ENCODE peak calls at places on chromosomes 3 and 15, in nine cellular contexts. R is nephron progenitor cell, I is transverse colon, T is colonic mucosa, B is lung, E is lower lobe of right lung, Q is body of pancreas, K is mucosa of descending colon, C is PC-9. D is an unnamed sample.

GRCh38 chr3:141387446-141388030 is 19.2 kb downstream of the ZBTB38 start:
- DNase-seq in K (no peak), C (no peak), R (no peak), I (no peak), T (no peak), Q (no peak), E (no peak), B (no peak), D (no peak)

GRCh38 chr15:99155961-99156443 is 51.1 kb downstream of the SYNM start:
- DNase-seq in K (no peak), T (no peak), C (no peak), I (no peak), Q (no peak), B (no peak), R (no peak), E (no peak), D (no peak)

GRCh38 chr3:76570436-76571057 is 469.4 kb upstream of the ROBO2 start:
- DNase-seq in Q (no peak), T (no peak), K (no peak), I (no peak), E (no peak), B (no peak), R (no peak), C (no peak), D (peak; percentile 19)

GRCh38 chr15:78204351-78205309 is 29.7 kb downstream of the ACSBG1 start:
- DNase-seq in Q (peak; percentile 81), K (no peak), T (peak; percentile 16), E (no peak), R (no peak), I (no peak), B (no peak), C (no peak), D (no peak)

GRCh38 chr3:65342084-65342683 is 654.4 kb upstream of the ADAMTS9 start:
- DNase-seq in K (peak; percentile 80), I (peak; percentile 61), B (no peak), C (no peak), E (peak; percentile 49), T (peak; percentile 73), Q (peak; percentile 17), R (peak; percentile 68), D (peak; percentile 44)

GRCh38 chr3:58490860-58491501 is 915 bp upstream of the KCTD6 start:
- DNase-seq in R (peak; percentile 17), T (peak; percentile 38), E (no peak), C (no peak), Q (peak; percentile 25), B (no peak), I (no peak), K (peak; percentile 64), D (no peak)

GRCh38 chr15:85825118-85825517 is 30.4 kb upstream of the KLHL25 start:
- DNase-seq in K (no peak), T (peak; percentile 84), I (peak; percentile 69), B (no peak), R (no peak), E (no peak), C (no peak), Q (no peak), D (no peak)

GRCh38 chr3:2628117-2628516 is 482.1 kb downstream of the IL5RA start:
- DNase-seq in I (no peak), Q (no peak), C (no peak), E (no peak), B (no peak), T (no peak), K (no peak), R (no peak), D (no peak)

GRCh38 chr3:117281371-117281770 is 571.8 kb downstream of the TUSC7 start:
- DNase-seq in E (no peak), K (no peak), C (no peak), I (no peak), Q (no peak), R (no peak), T (no peak), B (no peak), D (no peak)

GRCh38 chr15:38745136-38745535 is 180.5 kb upstream of the RASGRP1 start:
- DNase-seq in C (no peak), B (no peak), K (no peak), E (no peak), T (no peak), R (no peak), I (no peak), Q (no peak), D (no peak)

GRCh38 chr3:86988986-86989385 is 2.0 kb downstream of the VGLL3 start:
- DNase-seq in B (no peak), C (no peak), K (no peak), R (no peak), E (no peak), T (no peak), Q (no peak), I (no peak), D (no peak)

GRCh38 chr3:178336336-178336735 is 199.9 kb upstream of the KCNMB2 start:
- DNase-seq in Q (no peak), I (no peak), T (no peak), K (no peak), R (no peak), C (no peak), E (no peak), B (no peak), D (no peak)

DNA sequence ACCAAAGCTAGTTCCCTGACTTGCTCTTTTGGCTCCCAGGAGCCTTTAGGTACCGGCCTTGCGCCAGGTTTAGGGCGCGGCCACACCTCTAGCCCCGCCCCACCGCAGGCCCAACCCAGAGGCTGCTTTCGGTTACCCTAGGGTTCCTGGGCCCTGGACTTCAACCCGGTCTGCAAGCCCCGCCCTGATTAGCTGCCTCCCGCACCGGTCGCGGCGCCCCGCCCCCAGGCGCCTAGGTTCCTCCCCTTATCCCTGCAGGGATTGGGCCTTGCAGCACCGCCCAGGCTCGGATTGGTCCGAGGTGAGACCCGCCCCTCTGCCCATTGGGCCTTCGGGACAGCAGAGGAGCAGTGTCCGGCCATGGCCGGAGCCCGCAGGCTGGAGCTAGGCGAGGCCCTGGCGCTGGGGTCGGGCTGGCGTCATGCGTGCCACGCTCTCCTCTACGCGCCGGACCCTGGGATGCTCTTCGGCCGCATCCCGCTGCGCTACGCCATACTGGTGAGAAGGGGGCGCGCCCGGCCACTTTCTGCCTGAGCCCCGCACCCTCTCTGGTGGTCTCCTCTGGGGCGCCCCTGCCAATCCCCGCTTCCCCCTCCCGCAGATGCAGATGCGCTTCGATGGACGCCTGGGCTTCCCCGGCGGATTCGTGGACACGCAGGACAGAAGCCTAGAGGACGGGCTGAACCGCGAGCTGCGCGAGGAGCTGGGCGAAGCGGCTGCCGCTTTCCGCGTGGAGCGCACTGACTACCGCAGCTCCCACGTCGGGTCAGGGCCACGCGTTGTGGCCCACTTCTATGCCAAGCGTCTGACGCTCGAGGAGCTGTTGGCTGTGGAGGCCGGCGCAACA is at the start of gene NUDT16:
- DNase-seq in I (peak; percentile 100), R (peak; percentile 100), B (peak; percentile 100), T (peak; percentile 100), E (peak; percentile 100), K (peak; percentile 100), C (peak; percentile 97), Q (peak; percentile 100), D (peak; percentile 99)
- TF ChIP-seq CTCF in I (no peak), R (no peak), B (no peak), T (no peak), E (no peak), K (no peak), C (no peak), Q (peak; percentile 4), D (no peak)

DNA sequence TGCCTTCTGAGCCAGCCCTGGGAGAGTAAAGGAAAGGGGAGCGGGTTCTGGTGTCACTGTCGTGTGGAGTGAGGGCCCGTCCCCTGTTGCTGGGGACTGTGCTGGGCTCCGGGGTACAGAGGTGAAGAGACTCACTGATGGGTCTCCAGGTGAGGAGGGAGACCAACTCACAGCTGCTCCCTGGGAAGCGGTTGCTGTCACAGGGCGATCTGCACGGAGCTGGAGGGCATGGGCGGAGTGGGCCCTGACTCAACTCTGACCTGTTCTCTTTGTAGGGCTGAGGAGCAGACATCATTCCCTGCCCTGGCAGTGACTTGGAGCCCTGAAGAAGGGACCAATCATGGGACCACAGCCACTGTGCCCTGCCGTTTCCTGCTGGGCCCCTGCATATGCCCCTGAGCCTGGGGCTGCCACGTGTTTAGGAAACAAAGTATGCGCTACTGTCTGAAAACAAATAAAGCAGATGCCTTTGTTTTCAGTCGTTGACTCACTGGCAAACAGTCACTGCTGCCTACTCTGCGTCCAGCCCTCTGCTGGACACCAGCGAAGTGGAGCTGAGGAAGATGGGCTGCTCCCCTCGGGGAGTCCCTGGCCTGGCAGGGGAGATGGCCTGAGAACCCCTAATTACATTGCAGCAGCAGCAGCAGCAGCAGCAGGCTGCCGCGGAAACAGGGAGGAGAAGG is 22.9 kb upstream of the PLXNA1 start:
- DNase-seq in C (peak; percentile 88), Q (no peak), B (no peak), R (no peak), K (peak; percentile 17), I (no peak), E (no peak), T (no peak), D (no peak)
- TF ChIP-seq CTCF in C (peak; percentile 60), Q (no peak), B (no peak), R (no peak), K (no peak), I (no peak), E (peak; percentile 7), T (no peak), D (no peak)

GRCh38 chr15:66231421-66232266 is 21.9 kb downstream of the MEGF11 start:
- DNase-seq in C (no peak), E (no peak), I (no peak), T (no peak), R (no peak), B (no peak), Q (no peak), K (no peak), D (no peak)

GRCh38 chr15:66235866-66236265 is 17.7 kb downstream of the MEGF11 start:
- DNase-seq in Q (no peak), T (no peak), R (no peak), B (no peak), I (no peak), K (no peak), E (no peak), C (no peak), D (no peak)

GRCh38 chr15:66234798-66235197 is 18.8 kb downstream of the MEGF11 start:
- DNase-seq in Q (no peak), K (no peak), R (no peak), B (no peak), T (no peak), I (no peak), E (no peak), C (no peak), D (no peak)

GRCh38 chr15:66232267-66232625 is 21.3 kb downstream of the MEGF11 start:
- DNase-seq in I (no peak), C (no peak), Q (no peak), K (no peak), B (no peak), T (no peak), R (no peak), E (no peak), D (no peak)

GRCh38 chr15:66233487-66234415 is 19.8 kb downstream of the MEGF11 start:
- DNase-seq in K (no peak), E (no peak), C (peak; percentile 41), I (no peak), R (no peak), B (no peak), T (no peak), Q (no peak), D (no peak)
- TF ChIP-seq CTCF in K (no peak), E (no peak), C (no peak), I (no peak), R (no peak), B (no peak), T (no peak), Q (no peak), D (no peak)

DNA sequence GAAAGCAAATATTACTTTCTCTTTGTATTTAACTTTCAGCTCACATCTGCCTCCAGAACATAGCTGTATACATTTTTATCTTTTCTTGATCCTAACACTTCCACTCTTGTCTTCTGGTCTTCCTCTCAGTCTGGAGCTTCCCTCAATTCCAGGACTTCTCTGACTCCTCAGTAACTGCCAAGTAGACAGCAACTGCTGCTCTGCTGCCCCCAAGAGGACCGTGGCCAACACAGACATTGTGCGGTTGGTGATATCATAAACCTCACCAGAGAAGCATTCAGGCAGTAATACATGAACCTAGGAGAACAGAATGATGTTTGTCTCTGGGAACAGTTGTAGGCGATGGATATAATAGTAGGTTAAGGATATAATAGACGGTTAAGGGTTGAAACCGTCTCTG is 45.2 kb upstream of the FGF12 start:
- DNase-seq in B (no peak), K (no peak), I (no peak), E (no peak), T (no peak), Q (no peak), R (peak; percentile 36), C (peak; percentile 43), D (peak; percentile 30)
- TF ChIP-seq CTCF in B (no peak), K (no peak), I (no peak), E (peak; percentile 44), T (no peak), Q (peak; percentile 27), R (peak; percentile 44), C (peak; percentile 80), D (no peak)

D was measured in GM13976.